ENCODE peak calls at places on chromosomes 11 and 22, in nine cellular contexts. One of them, this sample, is unnamed.

GRCh38 chr22:44309137-44309536 is 3.6 kb downstream of the SHISAL1 start:
- DNase-seq in fibroblast of lung: peak
- DNase-seq in PC-3: peak
- DNase-seq in K562: no peak
- DNase-seq in DND-41: no peak
- DNase-seq in H1: no peak
- DNase-seq in HCT116: peak
- DNase-seq in mammary epithelial cell: peak
- DNase-seq in GM23248: peak
- DNase-seq in this sample: no peak

GRCh38 chr11:43523632-43524031 is 156.9 kb upstream of the HSD17B12 start:
- DNase-seq in fibroblast of lung: no peak
- DNase-seq in PC-3: no peak
- DNase-seq in K562: no peak
- DNase-seq in DND-41: no peak
- DNase-seq in H1: no peak
- DNase-seq in HCT116: no peak
- DNase-seq in mammary epithelial cell: no peak
- DNase-seq in GM23248: no peak
- DNase-seq in this sample: no peak

GRCh38 chr11:131694526-131695424 is 324.4 kb downstream of the NTM start:
- DNase-seq in fibroblast of lung: peak
- DNase-seq in PC-3: peak
- DNase-seq in K562: peak
- DNase-seq in DND-41: peak
- DNase-seq in H1: peak
- DNase-seq in HCT116: peak
- DNase-seq in mammary epithelial cell: peak
- DNase-seq in GM23248: peak
- DNase-seq in this sample: peak

GRCh38 chr22:43177479-43177878 is 9.5 kb downstream of the TTLL12 start:
- DNase-seq in fibroblast of lung: no peak
- DNase-seq in PC-3: no peak
- DNase-seq in K562: no peak
- DNase-seq in DND-41: no peak
- DNase-seq in H1: no peak
- DNase-seq in HCT116: no peak
- DNase-seq in mammary epithelial cell: no peak
- DNase-seq in GM23248: no peak
- DNase-seq in this sample: no peak

GRCh38 chr11:118958577-118958976 is 2.5 kb downstream of the UPK2 start:
- DNase-seq in fibroblast of lung: no peak
- DNase-seq in PC-3: no peak
- DNase-seq in K562: no peak
- DNase-seq in DND-41: no peak
- DNase-seq in H1: no peak
- DNase-seq in HCT116: no peak
- DNase-seq in mammary epithelial cell: no peak
- DNase-seq in GM23248: no peak
- DNase-seq in this sample: no peak

GRCh38 chr11:108224366-108224765 is 1.5 kb downstream of the ATM start:
- DNase-seq in fibroblast of lung: no peak
- DNase-seq in PC-3: no peak
- DNase-seq in K562: no peak
- DNase-seq in DND-41: no peak
- DNase-seq in H1: no peak
- DNase-seq in HCT116: no peak
- DNase-seq in mammary epithelial cell: no peak
- DNase-seq in GM23248: no peak
- DNase-seq in this sample: no peak

GRCh38 chr11:90178751-90179150 is 44.1 kb downstream of the CHORDC1 start:
- DNase-seq in fibroblast of lung: no peak
- DNase-seq in PC-3: peak
- DNase-seq in K562: no peak
- DNase-seq in DND-41: no peak
- DNase-seq in H1: no peak
- DNase-seq in HCT116: no peak
- DNase-seq in mammary epithelial cell: peak
- DNase-seq in GM23248: no peak
- DNase-seq in this sample: no peak

GRCh38 chr11:13535819-13536218 is 40.0 kb upstream of the PTH start:
- DNase-seq in fibroblast of lung: no peak
- DNase-seq in PC-3: peak
- DNase-seq in K562: peak
- DNase-seq in DND-41: no peak
- DNase-seq in H1: peak
- DNase-seq in HCT116: peak
- DNase-seq in mammary epithelial cell: peak
- DNase-seq in GM23248: peak
- DNase-seq in this sample: no peak

GRCh38 chr22:29904020-29904419 is 21.0 kb downstream of the MTMR3 start:
- DNase-seq in fibroblast of lung: no peak
- DNase-seq in PC-3: no peak
- DNase-seq in K562: no peak
- DNase-seq in DND-41: no peak
- DNase-seq in H1: no peak
- DNase-seq in HCT116: no peak
- DNase-seq in mammary epithelial cell: no peak
- DNase-seq in GM23248: no peak
- DNase-seq in this sample: no peak

GRCh38 chr11:58730507-58731089 is 1.1 kb downstream of the GLYAT start:
- DNase-seq in fibroblast of lung: no peak
- DNase-seq in PC-3: no peak
- DNase-seq in K562: no peak
- DNase-seq in DND-41: no peak
- DNase-seq in H1: no peak
- DNase-seq in HCT116: no peak
- DNase-seq in mammary epithelial cell: no peak
- DNase-seq in GM23248: no peak
- DNase-seq in this sample: peak

GRCh38 chr11:65571420-65571819 is 918 bp upstream of the FAM89B start:
- DNase-seq in fibroblast of lung: no peak
- DNase-seq in PC-3: no peak
- DNase-seq in K562: peak
- DNase-seq in DND-41: no peak
- DNase-seq in H1: no peak
- DNase-seq in HCT116: no peak
- DNase-seq in mammary epithelial cell: no peak
- DNase-seq in GM23248: no peak
- DNase-seq in this sample: no peak

GRCh38 chr11:1879941-1880720 is 11.6 kb downstream of the PRR33 start:
- DNase-seq in fibroblast of lung: peak
- DNase-seq in PC-3: no peak
- DNase-seq in K562: no peak
- DNase-seq in DND-41: no peak
- DNase-seq in H1: no peak
- DNase-seq in HCT116: no peak
- DNase-seq in mammary epithelial cell: no peak
- DNase-seq in GM23248: peak
- DNase-seq in this sample: no peak

GRCh38 chr22:39026509-39027150 is 5.7 kb downstream of the APOBEC3D start:
- DNase-seq in fibroblast of lung: no peak
- DNase-seq in PC-3: no peak
- DNase-seq in K562: no peak
- DNase-seq in DND-41: no peak
- DNase-seq in H1: no peak
- DNase-seq in HCT116: no peak
- DNase-seq in mammary epithelial cell: no peak
- DNase-seq in GM23248: no peak
- DNase-seq in this sample: no peak

GRCh38 chr11:61267437-61267841 is 26.5 kb downstream of the PGA5 start:
- DNase-seq in fibroblast of lung: no peak
- DNase-seq in PC-3: no peak
- DNase-seq in K562: peak
- DNase-seq in DND-41: no peak
- DNase-seq in H1: no peak
- DNase-seq in HCT116: no peak
- DNase-seq in mammary epithelial cell: no peak
- DNase-seq in GM23248: no peak
- DNase-seq in this sample: no peak

GRCh38 chr11:63868399-63869064 is 29.6 kb downstream of the MARK2 start:
- DNase-seq in fibroblast of lung: no peak
- DNase-seq in PC-3: no peak
- DNase-seq in K562: no peak
- DNase-seq in DND-41: no peak
- DNase-seq in H1: no peak
- DNase-seq in HCT116: no peak
- DNase-seq in mammary epithelial cell: no peak
- DNase-seq in GM23248: peak
- DNase-seq in this sample: no peak

GRCh38 chr11:78926633-78927347 is 352.1 kb upstream of the NARS2 start:
- DNase-seq in fibroblast of lung: peak
- DNase-seq in PC-3: peak
- DNase-seq in K562: no peak
- DNase-seq in DND-41: no peak
- DNase-seq in H1: no peak
- DNase-seq in HCT116: no peak
- DNase-seq in mammary epithelial cell: no peak
- DNase-seq in GM23248: peak
- DNase-seq in this sample: no peak

GRCh38 chr11:45409587-45409986 is 123.4 kb upstream of the SYT13 start:
- DNase-seq in fibroblast of lung: no peak
- DNase-seq in PC-3: no peak
- DNase-seq in K562: no peak
- DNase-seq in DND-41: no peak
- DNase-seq in H1: no peak
- DNase-seq in HCT116: no peak
- DNase-seq in mammary epithelial cell: no peak
- DNase-seq in GM23248: peak
- DNase-seq in this sample: no peak

GRCh38 chr11:33160147-33160546 is 1.1 kb downstream of the CSTF3 start:
- DNase-seq in fibroblast of lung: peak
- DNase-seq in PC-3: peak
- DNase-seq in K562: peak
- DNase-seq in DND-41: no peak
- DNase-seq in H1: no peak
- DNase-seq in HCT116: no peak
- DNase-seq in mammary epithelial cell: peak
- DNase-seq in GM23248: peak
- DNase-seq in this sample: no peak

GRCh38 chr11:4211991-4212390 is 117.4 kb downstream of the RRM1 start:
- DNase-seq in fibroblast of lung: no peak
- DNase-seq in PC-3: no peak
- DNase-seq in K562: no peak
- DNase-seq in DND-41: no peak
- DNase-seq in H1: no peak
- DNase-seq in HCT116: no peak
- DNase-seq in mammary epithelial cell: no peak
- DNase-seq in GM23248: no peak
- DNase-seq in this sample: no peak
- TF ChIP-seq EZH2 in fibroblast of lung: no peak
- TF ChIP-seq EZH2 in PC-3: no peak
- TF ChIP-seq EZH2 in K562: no peak
- TF ChIP-seq EZH2 in DND-41: no peak
- TF ChIP-seq EZH2 in H1: peak
- TF ChIP-seq EZH2 in HCT116: no peak
- TF ChIP-seq EZH2 in mammary epithelial cell: no peak
- TF ChIP-seq EZH2 in GM23248: no peak
- TF ChIP-seq EZH2 in this sample: peak

DNA sequence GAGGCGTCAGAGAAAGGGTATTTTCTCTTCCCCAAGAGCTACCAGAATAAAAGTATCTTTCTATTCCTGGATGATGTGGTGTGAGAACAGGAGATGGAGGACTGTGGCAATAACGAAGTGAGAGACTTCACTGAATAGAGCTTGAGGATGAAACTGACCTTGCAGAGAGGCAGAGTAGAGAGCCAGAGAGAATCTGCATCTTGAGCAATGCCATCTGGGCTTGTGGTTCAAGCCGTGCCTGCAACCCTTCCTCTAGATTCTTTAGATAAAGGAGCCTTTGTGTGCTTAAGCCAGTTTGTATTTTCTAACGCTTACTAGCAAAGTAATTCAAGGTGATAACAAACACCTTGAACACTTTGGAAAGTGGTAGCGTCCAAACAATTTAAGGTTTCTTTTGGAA is 2.2 kb downstream of the ME3 start:
- DNase-seq in fibroblast of lung: peak
- DNase-seq in PC-3: peak
- DNase-seq in K562: no peak
- DNase-seq in DND-41: no peak
- DNase-seq in H1: no peak
- DNase-seq in HCT116: no peak
- DNase-seq in mammary epithelial cell: peak
- DNase-seq in GM23248: no peak
- DNase-seq in this sample: no peak
- H3K4me3 ChIP-seq in fibroblast of lung: no peak
- H3K4me3 ChIP-seq in PC-3: peak
- H3K4me3 ChIP-seq in K562: no peak
- H3K4me3 ChIP-seq in DND-41: no peak
- H3K4me3 ChIP-seq in H1: no peak
- H3K4me3 ChIP-seq in HCT116: no peak
- H3K4me3 ChIP-seq in mammary epithelial cell: no peak
- H3K4me3 ChIP-seq in GM23248: no peak
- H3K4me3 ChIP-seq in this sample: no peak

GRCh38 chr11:19253149-19253540 is 12.4 kb upstream of the E2F8 start:
- DNase-seq in fibroblast of lung: no peak
- DNase-seq in PC-3: no peak
- DNase-seq in K562: no peak
- DNase-seq in DND-41: no peak
- DNase-seq in H1: no peak
- DNase-seq in HCT116: no peak
- DNase-seq in mammary epithelial cell: no peak
- DNase-seq in GM23248: no peak
- DNase-seq in this sample: no peak

GRCh38 chr11:19263333-19263732 is 22.6 kb upstream of the E2F8 start:
- DNase-seq in fibroblast of lung: no peak
- DNase-seq in PC-3: no peak
- DNase-seq in K562: no peak
- DNase-seq in DND-41: no peak
- DNase-seq in H1: no peak
- DNase-seq in HCT116: no peak
- DNase-seq in mammary epithelial cell: no peak
- DNase-seq in GM23248: no peak
- DNase-seq in this sample: no peak

GRCh38 chr11:19259487-19260345 is 19.0 kb upstream of the E2F8 start:
- DNase-seq in fibroblast of lung: peak
- DNase-seq in PC-3: peak
- DNase-seq in K562: peak
- DNase-seq in DND-41: peak
- DNase-seq in H1: no peak
- DNase-seq in HCT116: peak
- DNase-seq in mammary epithelial cell: peak
- DNase-seq in GM23248: peak
- DNase-seq in this sample: no peak

GRCh38 chr11:19253817-19254216 is 13.1 kb upstream of the E2F8 start:
- DNase-seq in fibroblast of lung: no peak
- DNase-seq in PC-3: no peak
- DNase-seq in K562: no peak
- DNase-seq in DND-41: no peak
- DNase-seq in H1: no peak
- DNase-seq in HCT116: no peak
- DNase-seq in mammary epithelial cell: no peak
- DNase-seq in GM23248: no peak
- DNase-seq in this sample: no peak

GRCh38 chr11:19258651-19259230 is 18.0 kb upstream of the E2F8 start:
- DNase-seq in fibroblast of lung: no peak
- DNase-seq in PC-3: no peak
- DNase-seq in K562: no peak
- DNase-seq in DND-41: no peak
- DNase-seq in H1: no peak
- DNase-seq in HCT116: no peak
- DNase-seq in mammary epithelial cell: no peak
- DNase-seq in GM23248: no peak
- DNase-seq in this sample: no peak
- H3K9ac ChIP-seq in fibroblast of lung: no peak
- H3K9ac ChIP-seq in PC-3: no peak
- H3K9ac ChIP-seq in K562: no peak
- H3K9ac ChIP-seq in DND-41: no peak
- H3K9ac ChIP-seq in H1: no peak
- H3K9ac ChIP-seq in HCT116: no peak
- H3K9ac ChIP-seq in mammary epithelial cell: no peak
- H3K9ac ChIP-seq in GM23248: no peak
- H3K9ac ChIP-seq in this sample: no peak

GRCh38 chr22:49850021-49850911 is 3.4 kb upstream of the ZBED4 start:
- DNase-seq in fibroblast of lung: no peak
- DNase-seq in PC-3: no peak
- DNase-seq in K562: no peak
- DNase-seq in DND-41: no peak
- DNase-seq in H1: no peak
- DNase-seq in HCT116: no peak
- DNase-seq in mammary epithelial cell: no peak
- DNase-seq in GM23248: no peak
- DNase-seq in this sample: no peak
- TF ChIP-seq EZH2 in fibroblast of lung: peak
- TF ChIP-seq EZH2 in PC-3: no peak
- TF ChIP-seq EZH2 in K562: no peak
- TF ChIP-seq EZH2 in DND-41: no peak
- TF ChIP-seq EZH2 in H1: peak
- TF ChIP-seq EZH2 in HCT116: no peak
- TF ChIP-seq EZH2 in mammary epithelial cell: peak
- TF ChIP-seq EZH2 in GM23248: no peak
- TF ChIP-seq EZH2 in this sample: no peak